ENCODE peak calls at places on chromosomes 13 and 19, in eight cellular contexts. K, T, G, W, Z, R, S and B are unnamed samples.

GRCh38 chr13:69324109-69324886 is 783.3 kb upstream of the ATXN8OS start:
- DNase-seq in R (peak; percentile 36), S (no peak), K (no peak), W (no peak), T (no peak), Z (no peak), G (no peak), B (no peak)

GRCh38 chr19:12913011-12913561 is 6.0 kb downstream of the SYCE2 start:
- DNase-seq in K (peak; percentile 87), T (peak; percentile 88), G (peak; percentile 95), W (peak; percentile 76), S (peak; percentile 75), Z (peak; percentile 88), R (peak; percentile 90), B (no peak)

GRCh38 chr13:114151565-114152284 is 19.3 kb upstream of the RASA3 start:
- DNase-seq in S (no peak), Z (peak; percentile 40), K (peak; percentile 69), G (no peak), W (peak; percentile 87), R (peak; percentile 35), T (no peak), B (no peak)

GRCh38 chr13:113969973-113970611 is 3.8 kb downstream of the C13orf46 start:
- DNase-seq in K (peak; percentile 94), S (no peak), G (no peak), T (peak; percentile 29), W (peak; percentile 91), R (no peak), Z (no peak), B (no peak)

GRCh38 chr13:98834254-98834960 is 81.9 kb upstream of the SLC15A1 start:
- DNase-seq in R (no peak), T (no peak), Z (no peak), W (no peak), S (no peak), K (no peak), G (peak; percentile 86), B (no peak)

GRCh38 chr19:52735734-52736133 is 890 bp upstream of the ZNF611 start:
- DNase-seq in T (peak; percentile 64), S (peak; percentile 76), Z (no peak), K (peak; percentile 51), W (peak; percentile 85), R (no peak), G (peak; percentile 95), B (no peak)

GRCh38 chr13:80742027-80742426 is 401.1 kb upstream of the SPRY2 start:
- DNase-seq in G (no peak), S (no peak), K (no peak), R (peak; percentile 60), W (no peak), T (no peak), Z (no peak), B (no peak)

GRCh38 chr13:72255908-72256307 is 388.9 kb upstream of the DACH1 start:
- DNase-seq in K (peak; percentile 56), S (no peak), Z (peak; percentile 1), G (peak; percentile 68), R (peak; percentile 35), T (no peak), W (no peak), B (no peak)

GRCh38 chr13:110597041-110597689 is 18.2 kb upstream of the NAXD start:
- DNase-seq in G (no peak), T (no peak), K (no peak), Z (no peak), R (no peak), S (no peak), W (no peak), B (no peak)

GRCh38 chr13:44174769-44175425 is 198.7 kb upstream of the SERP2 start:
- DNase-seq in T (peak; percentile 42), G (no peak), W (no peak), Z (peak; percentile 84), K (no peak), R (no peak), S (no peak), B (no peak)

GRCh38 chr13:72774019-72774418 is 7.7 kb downstream of the DIS3 start:
- DNase-seq in R (no peak), T (no peak), W (no peak), G (no peak), Z (peak; percentile 35), K (no peak), S (no peak), B (no peak)

GRCh38 chr19:13817018-13817614 is 21.9 kb downstream of the ZSWIM4 start:
- DNase-seq in T (no peak), W (peak; percentile 84), S (no peak), G (no peak), Z (no peak), R (no peak), K (peak; percentile 85), B (no peak)

GRCh38 chr19:2042485-2043268 is 8.4 kb downstream of the MKNK2 start:
- DNase-seq in S (peak; percentile 55), W (peak; percentile 77), G (no peak), T (peak; percentile 79), Z (no peak), R (no peak), K (peak; percentile 59), B (no peak)

GRCh38 chr19:28815257-28815656 is 397.7 kb downstream of the UQCRFS1 start:
- DNase-seq in K (no peak), T (no peak), W (no peak), S (no peak), G (no peak), R (no peak), Z (no peak), B (no peak)

GRCh38 chr19:48480476-48481190 is 11.5 kb downstream of the CYTH2 start:
- DNase-seq in T (peak; percentile 74), G (no peak), S (peak; percentile 64), R (peak; percentile 48), K (peak; percentile 59), W (peak; percentile 76), Z (peak; percentile 43), B (no peak)

GRCh38 chr13:114097893-114098688 is 34.3 kb downstream of the RASA3 start:
- DNase-seq in S (peak; percentile 8), R (no peak), K (peak; percentile 4), W (peak; percentile 55), Z (no peak), T (peak; percentile 29), G (peak; percentile 10), B (no peak)

GRCh38 chr19:10617409-10618121 is 7.8 kb upstream of the SLC44A2 start:
- DNase-seq in Z (peak; percentile 54), T (no peak), K (no peak), W (no peak), S (no peak), G (no peak), R (no peak), B (peak; percentile 79)

GRCh38 chr13:44437356-44438233 is 64.0 kb downstream of the SERP2 start:
- DNase-seq in K (no peak), G (no peak), Z (peak; percentile 63), S (no peak), T (no peak), W (no peak), R (peak; percentile 72), B (peak; percentile 4)

GRCh38 chr19:35150445-35150844 is 4.1 kb upstream of the FXYD5 start:
- DNase-seq in S (no peak), R (no peak), W (no peak), Z (no peak), T (no peak), K (no peak), G (no peak), B (no peak)

GRCh38 chr19:18733196-18733647 is 49.7 kb downstream of the CRTC1 start:
- DNase-seq in S (peak; percentile 58), W (no peak), T (peak; percentile 93), Z (peak; percentile 86), R (peak; percentile 46), K (peak; percentile 40), G (no peak), B (peak; percentile 16)

GRCh38 chr13:33799950-33800592 is 17.9 kb upstream of the RFC3 start:
- DNase-seq in G (no peak), K (no peak), Z (peak; percentile 72), S (no peak), W (no peak), T (no peak), R (peak; percentile 54), B (peak; percentile 10)

GRCh38 chr19:1655131-1655981 is 2.9 kb upstream of the TCF3 start:
- DNase-seq in T (no peak), W (no peak), R (no peak), Z (no peak), S (no peak), G (no peak), K (no peak), B (no peak)

GRCh38 chr19:35657904-35658700 is 8.2 kb upstream of the UPK1A start:
- DNase-seq in R (no peak), Z (no peak), K (no peak), S (no peak), W (no peak), T (no peak), G (no peak), B (no peak)

GRCh38 chr19:33273881-33274662 is 28.3 kb downstream of the CEBPA start:
- DNase-seq in R (peak; percentile 70), G (no peak), W (no peak), K (no peak), Z (peak; percentile 90), T (peak; percentile 49), S (no peak), B (peak; percentile 73)

GRCh38 chr19:34418300-34418699 is 9.9 kb upstream of the UBA2 start:
- DNase-seq in G (no peak), W (no peak), R (no peak), S (no peak), Z (no peak), K (no peak), T (no peak), B (no peak)

GRCh38 chr19:55141696-55142095 is 7.3 kb downstream of the TNNT1 start:
- DNase-seq in W (no peak), S (no peak), G (no peak), K (no peak), Z (no peak), R (no peak), T (no peak), B (no peak)
- TF ChIP-seq CTCF in W (no peak), S (no peak), G (no peak), K (no peak), Z (no peak), R (no peak), T (no peak), B (no peak)

GRCh38 chr19:50717891-50718254 is 1.7 kb downstream of the SHANK1 start:
- DNase-seq in S (no peak), W (no peak), Z (no peak), K (no peak), G (no peak), R (no peak), T (no peak), B (no peak)
- H3K4me3 ChIP-seq in S (no peak overlapping the region), W (no peak overlapping the region), Z (no peak overlapping the region), K (no peak overlapping the region), G (peak overlapping the region; percentile 46), R (peak overlapping the region; percentile 71), T (no peak overlapping the region), B (peak overlapping the region; percentile 62)

DNA sequence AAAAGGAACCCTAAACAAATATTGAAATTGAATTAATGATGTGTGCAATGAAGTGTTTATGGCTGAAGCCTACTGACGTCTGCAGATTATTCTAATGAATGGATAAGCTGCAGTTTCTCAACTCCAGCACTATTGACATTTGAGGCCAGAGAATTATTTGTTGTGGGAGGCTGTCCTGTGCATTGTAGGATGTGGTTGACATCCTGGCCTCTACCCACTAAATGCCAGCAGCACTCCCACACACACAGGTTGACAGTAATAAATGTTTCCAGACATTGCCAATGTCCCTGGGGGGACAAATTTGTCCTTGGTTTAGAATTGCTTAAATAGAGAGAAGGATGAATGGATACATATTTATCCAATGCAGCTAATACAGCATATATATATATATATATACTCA is 19.2 kb upstream of the MYH14 start:
- DNase-seq in T (no peak), Z (no peak), G (no peak), W (no peak), K (no peak), S (no peak), R (no peak), B (no peak)
- TF ChIP-seq CTCF in T (no peak), Z (no peak), G (no peak), W (no peak), K (no peak), S (no peak), R (no peak), B (no peak)

GRCh38 chr13:100196380-100196779 is 107.5 kb downstream of the PCCA start:
- DNase-seq in K (no peak), T (no peak), W (no peak), R (no peak), Z (no peak), G (no peak), S (no peak), B (no peak)
- H3K4me3 ChIP-seq in K (no peak overlapping the region), T (no peak overlapping the region), W (no peak overlapping the region), R (no peak overlapping the region), Z (no peak overlapping the region), G (no peak overlapping the region), S (no peak overlapping the region), B (no peak overlapping the region)